ENCODE peak calls at places on chromosomes 4 and X, in six cellular contexts. Z is GM10248; C is T-cell; A is activated naive CD4-positive, alpha-beta T cell treated with Interleukin-2 at 50 U/mL for 16 hours; S is stimulated activated naive CD8-positive, alpha-beta T cell treated with anti-CD3 and anti-CD28 coated beads, Interleukin-15, Interleukin-2, amounts not matched to agents 100 U/mL and 50 U/mL, for 24 hours; B is iris pigment epithelial cell. V is an unnamed sample.

GRCh38 chrX:38126179-38126578 is 94.5 kb downstream of the SRPX start:
- DNase-seq in Z (no peak), C (no peak), A (no peak), S (no peak), B (no peak), V (no peak)

GRCh38 chr4:21949073-21949457 is 493 bp upstream of the KCNIP4 start:
- DNase-seq in Z (no peak), C (no peak), A (no peak), S (no peak), B (no peak), V (peak; percentile 43)

GRCh38 chr4:156559346-156559745 is 412.3 kb downstream of the PDGFC start:
- DNase-seq in Z (no peak), C (no peak), A (no peak), S (no peak), B (no peak), V (no peak)

GRCh38 chr4:125433453-125433852 is 118.7 kb downstream of the FAT4 start:
- DNase-seq in Z (no peak), C (no peak), A (no peak), S (no peak), B (peak; percentile 74), V (no peak)

GRCh38 chrX:55056820-55057690 is 17.8 kb upstream of the PAGE2B start:
- DNase-seq in Z (no peak), C (peak; percentile 9), A (peak; percentile 2), S (no peak), B (peak; percentile 67), V (peak; percentile 4)

GRCh38 chr4:154125340-154125739 is 336.5 kb upstream of the SFRP2 start:
- DNase-seq in Z (no peak), C (no peak), A (no peak), S (no peak), B (no peak), V (no peak)

GRCh38 chr4:57544811-57545654 is 434.8 kb upstream of the IGFBP7 start:
- DNase-seq in Z (no peak), C (no peak), A (no peak), S (no peak), B (no peak), V (no peak)

GRCh38 chr4:82017680-82018079 is 356.1 kb downstream of the HNRNPD start:
- DNase-seq in Z (peak; percentile 26), C (no peak), A (no peak), S (no peak), B (peak; percentile 14), V (no peak)

GRCh38 chrX:130877892-130878321 is 25.1 kb downstream of the ENOX2 start:
- DNase-seq in Z (no peak), C (no peak), A (no peak), S (no peak), B (no peak), V (no peak)

GRCh38 chrX:94524867-94525266 is 850.9 kb downstream of the FAM133A start:
- DNase-seq in Z (no peak), C (no peak), A (no peak), S (no peak), B (no peak), V (no peak)

GRCh38 chr4:64617813-64618212 is 208.6 kb upstream of the TECRL start:
- DNase-seq in Z (no peak), C (no peak), A (no peak), S (no peak), B (no peak), V (no peak)

GRCh38 chr4:103904126-103904525 is 184.3 kb upstream of the TACR3 start:
- DNase-seq in Z (no peak), C (no peak), A (no peak), S (no peak), B (no peak), V (no peak)

GRCh38 chr4:103718993-103719319 is 829 bp downstream of the TACR3 start:
- DNase-seq in Z (no peak), C (no peak), A (no peak), S (no peak), B (no peak), V (no peak)

GRCh38 chr4:131644619-131645018 is 1504.5 kb upstream of the PCDH10 start:
- DNase-seq in Z (no peak), C (no peak), A (no peak), S (no peak), B (peak; percentile 58), V (no peak)

GRCh38 chrX:122500556-122500955 is 683.5 kb upstream of the GRIA3 start:
- DNase-seq in Z (no peak), C (no peak), A (no peak), S (no peak), B (no peak), V (no peak)

GRCh38 chr4:181685911-181686310 is 557.3 kb upstream of the TENM3 start:
- DNase-seq in Z (no peak), C (no peak), A (no peak), S (no peak), B (peak; percentile 93), V (no peak)

GRCh38 chrX:155923200-155923599 is 42.1 kb downstream of the VAMP7 start:
- DNase-seq in Z (peak; percentile 7), C (no peak), A (no peak), S (no peak), B (no peak), V (no peak)

GRCh38 chr4:96736352-96736889 is 896.5 kb downstream of the PDHA2 start:
- DNase-seq in Z (no peak), C (no peak), A (no peak), S (no peak), B (peak; percentile 88), V (no peak)

GRCh38 chrX:115233497-115234219 is at the start of gene LRCH2:
- DNase-seq in Z (peak; percentile 7), C (no peak), A (no peak), S (no peak), B (no peak), V (peak; percentile 18)

GRCh38 chrX:129553619-129554288 is 13.7 kb downstream of the OCRL start:
- DNase-seq in Z (peak; percentile 15), C (no peak), A (no peak), S (no peak), B (no peak), V (no peak)

GRCh38 chrX:10158279-10158939 is 1.6 kb downstream of the CLCN4 start:
- DNase-seq in Z (peak; percentile 43), C (no peak), A (peak; percentile 2), S (peak; percentile 21), B (peak; percentile 12), V (no peak)

GRCh38 chr4:4585012-4585670 is 43.3 kb upstream of the STX18 start:
- DNase-seq in Z (no peak), C (no peak), A (no peak), S (no peak), B (peak; percentile 90), V (no peak)

GRCh38 chr4:87056884-87057283 is 122.1 kb downstream of the AFF1 start:
- DNase-seq in Z (no peak), C (no peak), A (no peak), S (no peak), B (no peak), V (no peak)

GRCh38 chrX:10045327-10046000 is 78.3 kb downstream of the CLDN34 start:
- DNase-seq in Z (no peak), C (no peak), A (no peak), S (no peak), B (no peak), V (no peak)

GRCh38 chrX:13360146-13360545 is 40.3 kb upstream of the ATXN3L start:
- DNase-seq in Z (no peak), C (peak; percentile 1), A (no peak), S (no peak), B (no peak), V (no peak)

GRCh38 chr4:53601251-53601764 is 10.0 kb upstream of the LNX1 start:
- DNase-seq in Z (peak; percentile 36), C (no peak), A (no peak), S (peak; percentile 4), B (no peak), V (peak; percentile 33)

GRCh38 chr4:53713767-53714166 is 122.5 kb upstream of the LNX1 start:
- DNase-seq in Z (no peak), C (no peak), A (no peak), S (no peak), B (no peak), V (no peak)

GRCh38 chr4:2441393-2442174 is 22.8 kb downstream of the CFAP99 start:
- DNase-seq in Z (peak; percentile 92), C (peak; percentile 67), A (peak; percentile 75), S (peak; percentile 85), B (peak; percentile 49), V (peak; percentile 63)

GRCh38 chr4:109701566-109702399 is 1.5 kb downstream of the CASP6 start:
- DNase-seq in Z (peak; percentile 16), C (no peak), A (no peak), S (no peak), B (peak; percentile 4), V (no peak)

GRCh38 chr4:76733380-76733779 is 164.6 kb downstream of the SOWAHB start:
- DNase-seq in Z (no peak), C (no peak), A (no peak), S (no peak), B (no peak), V (no peak)

GRCh38 chrX:45479835-45480422 is 279.3 kb upstream of the DIPK2B start:
- DNase-seq in Z (no peak), C (no peak), A (no peak), S (no peak), B (peak; percentile 94), V (no peak)

GRCh38 chrX:123267220-123267619 is 83.1 kb downstream of the GRIA3 start:
- DNase-seq in Z (no peak), C (no peak), A (no peak), S (no peak), B (no peak), V (no peak)

GRCh38 chrX:124433186-124433585 is 86.8 kb downstream of the SH2D1A start:
- DNase-seq in Z (no peak), C (no peak), A (no peak), S (no peak), B (no peak), V (no peak)

GRCh38 chr4:143355540-143356217 is 19.0 kb downstream of the GAB1 start:
- DNase-seq in Z (no peak), C (no peak), A (no peak), S (no peak), B (peak; percentile 40), V (no peak)

GRCh38 chr4:158020734-158021346 is 152.0 kb downstream of the GASK1B start:
- DNase-seq in Z (no peak), C (no peak), A (no peak), S (no peak), B (peak; percentile 95), V (no peak)

GRCh38 chrX:23394421-23394820 is 59.8 kb downstream of the PTCHD1 start:
- DNase-seq in Z (no peak), C (no peak), A (no peak), S (no peak), B (no peak), V (no peak)

GRCh38 chrX:39755152-39756032 is 342.4 kb downstream of the BCOR start:
- DNase-seq in Z (no peak), C (no peak), A (no peak), S (no peak), B (peak; percentile 94), V (peak; percentile 73)

GRCh38 chrX:110210417-110211139 is 107.3 kb downstream of the AMMECR1 start:
- DNase-seq in Z (no peak), C (no peak), A (no peak), S (no peak), B (peak; percentile 81), V (no peak)

GRCh38 chr4:11842620-11843263 is 414.0 kb upstream of the HS3ST1 start:
- DNase-seq in Z (no peak), C (no peak), A (no peak), S (no peak), B (no peak), V (no peak)